ENCODE peak calls at places on chromosomes 13 and 19, in five cellular contexts. R is CD4-positive, CD25-positive, alpha-beta regulatory T cell; X is upper lobe of left lung; Y is colonic mucosa; K is keratinocyte. E is an unnamed sample. For H3K27me3 and H3K4me1, the result is how much of the 10 kb centered on the place peaks cover.

GRCh38 chr19:19064811-19065745 is 1.3 kb downstream of the SLC25A42 start:
- DNase-seq in R (peak), X (no peak), Y (peak), K (no peak), E (no peak)

GRCh38 chr19:37966211-37967072 is 59.4 kb downstream of the SIPA1L3 start:
- DNase-seq in R (no peak), X (no peak), Y (no peak), K (peak), E (no peak)

GRCh38 chr13:112622375-112622774 is 34.4 kb upstream of the TUBGCP3 start:
- DNase-seq in R (no peak), X (no peak), Y (no peak), K (no peak), E (no peak)

GRCh38 chr19:38527466-38528136 is 90.2 kb downstream of the MAP4K1 start:
- DNase-seq in R (no peak), X (no peak), Y (no peak), K (no peak), E (no peak)

GRCh38 chr19:54952591-54953344 is 5.4 kb upstream of the NLRP7 start:
- DNase-seq in R (no peak), X (peak), Y (no peak), K (no peak), E (no peak)

GRCh38 chr13:39397866-39398265 is 205.1 kb downstream of the LHFPL6 start:
- DNase-seq in R (no peak), X (no peak), Y (no peak), K (no peak), E (no peak)

GRCh38 chr19:29660835-29661234 is 4.4 kb upstream of the PLEKHF1 start:
- DNase-seq in R (no peak), X (peak), Y (no peak), K (no peak), E (no peak)

GRCh38 chr19:37932985-37933953 is 26.3 kb downstream of the SIPA1L3 start:
- DNase-seq in R (no peak), X (peak), Y (peak), K (no peak), E (no peak)

GRCh38 chr13:70604448-70604847 is 496.2 kb upstream of the KLHL1 start:
- DNase-seq in R (no peak), X (no peak), Y (no peak), K (no peak), E (no peak)

GRCh38 chr13:50866817-50867640 is 23.5 kb upstream of the DLEU7 start:
- DNase-seq in R (no peak), X (no peak), Y (no peak), K (no peak), E (no peak)

GRCh38 chr13:81383441-81383840 is 1042.5 kb upstream of the SPRY2 start:
- DNase-seq in R (no peak), X (no peak), Y (no peak), K (no peak), E (no peak)

GRCh38 chr19:31214086-31214485 is 135.2 kb downstream of the TSHZ3 start:
- DNase-seq in R (peak), X (peak), Y (peak), K (peak), E (no peak)

GRCh38 chr13:100941811-100942361 is 267.3 kb upstream of the TMTC4 start:
- DNase-seq in R (no peak), X (no peak), Y (no peak), K (no peak), E (no peak)

GRCh38 chr19:48635966-48636858 is 967 bp downstream of the DBP start:
- DNase-seq in R (peak), X (peak), Y (peak), K (no peak), E (no peak)

GRCh38 chr19:19115954-19116353 is 22.3 kb downstream of the TMEM161A start:
- DNase-seq in R (peak), X (peak), Y (peak), K (no peak), E (no peak)

GRCh38 chr13:99434258-99434788 is 66.9 kb upstream of the TM9SF2 start:
- DNase-seq in R (peak), X (peak), Y (no peak), K (no peak), E (no peak)

GRCh38 chr19:9883231-9883758 is 48.2 kb downstream of the PIN1 start:
- DNase-seq in R (no peak), X (no peak), Y (no peak), K (no peak), E (no peak)

GRCh38 chr19:14366529-14366928 is 14.7 kb upstream of the ADGRE5 start:
- DNase-seq in R (peak), X (peak), Y (peak), K (peak), E (peak)

GRCh38 chr19:19381007-19381926 is 24.2 kb upstream of the GATAD2A start:
- DNase-seq in R (no peak), X (peak), Y (peak), K (no peak), E (no peak)

GRCh38 chr19:49339364-49340068 is 4.3 kb downstream of the CD37 start:
- DNase-seq in R (no peak), X (peak), Y (peak), K (no peak), E (no peak)

GRCh38 chr19:6116749-6117430 is 6.6 kb upstream of the RFX2 start:
- DNase-seq in R (no peak), X (peak), Y (no peak), K (no peak), E (no peak)

GRCh38 chr19:15266683-15267082 is 34.4 kb upstream of the EPHX3 start:
- DNase-seq in R (no peak), X (no peak), Y (no peak), K (no peak), E (no peak)

GRCh38 chr19:55489711-55490477 is 1.7 kb downstream of the SSC5D start:
- DNase-seq in R (no peak), X (no peak), Y (no peak), K (no peak), E (no peak)

GRCh38 chr13:102597029-102598015 is 536 bp downstream of the TPP2 start:
- DNase-seq in R (peak), X (peak), Y (peak), K (no peak), E (no peak)

GRCh38 chr19:7226749-7227148 is 67.5 kb downstream of the INSR start:
- DNase-seq in R (no peak), X (no peak), Y (no peak), K (no peak), E (no peak)

GRCh38 chr13:85093808-85094207 is 705.4 kb downstream of the SLITRK6 start:
- DNase-seq in R (no peak), X (no peak), Y (no peak), K (peak), E (no peak)

GRCh38 chr19:33388231-33388816 is 14.8 kb downstream of the CEBPG start:
- DNase-seq in R (no peak), X (peak), Y (no peak), K (no peak), E (no peak)

GRCh38 chr19:55406869-55407624 is 541 bp downstream of the UBE2S start:
- DNase-seq in R (no peak), X (peak), Y (no peak), K (no peak), E (no peak)

GRCh38 chr19:35396240-35396885 is 25.5 kb downstream of the GPR42 start:
- DNase-seq in R (no peak), X (no peak), Y (no peak), K (no peak), E (no peak)

GRCh38 chr19:53871448-53871847 is 3.8 kb downstream of the MYADM start:
- DNase-seq in R (no peak), X (peak), Y (no peak), K (no peak), E (no peak)

DNA sequence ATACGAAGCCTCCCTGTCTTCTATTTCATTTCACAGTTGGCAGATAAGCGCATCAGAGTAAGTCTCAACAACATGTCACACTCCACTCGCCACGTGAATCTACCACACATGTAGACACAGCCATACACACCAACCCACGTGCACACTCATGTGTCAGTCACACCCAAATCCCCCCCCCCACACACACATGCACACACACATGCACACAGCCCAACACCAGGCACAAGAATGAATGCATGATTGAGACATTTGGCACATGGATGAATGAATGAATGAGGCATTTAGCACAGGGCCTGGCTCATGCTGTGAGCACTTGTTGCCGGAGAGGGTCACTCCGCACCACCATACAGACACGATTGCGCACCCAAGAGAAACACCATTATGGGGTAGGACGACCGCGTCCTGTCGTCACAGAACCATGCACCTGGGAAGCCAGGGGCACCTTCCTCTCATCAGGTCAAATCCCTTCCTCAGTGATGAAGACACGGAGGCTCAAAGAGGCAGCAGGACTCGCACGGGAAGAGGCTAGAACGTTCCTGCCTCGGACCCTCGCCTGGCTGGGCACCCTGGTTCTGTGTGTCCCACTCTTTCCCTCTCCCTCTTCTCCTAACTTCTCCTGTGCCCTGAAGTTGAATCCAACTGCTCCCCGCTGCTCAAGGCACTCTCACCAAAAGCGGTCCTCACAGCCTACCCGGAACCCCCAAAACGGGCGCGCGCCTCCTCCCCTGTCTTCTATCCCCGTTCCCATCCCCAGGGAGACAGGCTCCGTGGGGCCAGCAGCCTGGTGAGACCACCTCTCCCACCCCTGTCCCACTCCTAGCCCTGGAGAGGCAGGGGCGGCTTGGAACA is 1.4 kb downstream of the MEIS3 start:
- DNase-seq in R (no peak), X (no peak), Y (no peak), K (no peak), E (no peak)
- H3K27me3 ChIP-seq in R (under half), X (half or more), Y (under half), K (half or more), E (under half)

GRCh38 chr13:46617885-46618284 is 64.9 kb downstream of the LRCH1 start:
- DNase-seq in R (no peak), X (no peak), Y (no peak), K (no peak), E (no peak)
- H3K4me1 ChIP-seq in R (under half), X (under half), Y (under half), K (under half), E (under half)

GRCh38 chr13:52846567-52847321 is 1.7 kb downstream of the PCDH8 start:
- DNase-seq in R (no peak), X (peak), Y (peak), K (no peak), E (peak)
- H3K27me3 ChIP-seq in R (under half), X (half or more), Y (half or more), K (half or more), E (under half)

GRCh38 chr19:3058821-3059314 is 3.4 kb downstream of the TLE5 start:
- DNase-seq in R (no peak), X (no peak), Y (no peak), K (no peak), E (no peak)

GRCh38 chr19:3060852-3061182 is 1.5 kb downstream of the TLE5 start:
- DNase-seq in R (no peak), X (no peak), Y (no peak), K (no peak), E (no peak)

GRCh38 chr19:3061214-3062161 is 807 bp downstream of the TLE5 start:
- DNase-seq in R (peak), X (peak), Y (peak), K (no peak), E (no peak)

GRCh38 chr19:3058009-3058820 is 4.1 kb downstream of the TLE5 start:
- DNase-seq in R (no peak), X (no peak), Y (no peak), K (no peak), E (no peak)

DNA sequence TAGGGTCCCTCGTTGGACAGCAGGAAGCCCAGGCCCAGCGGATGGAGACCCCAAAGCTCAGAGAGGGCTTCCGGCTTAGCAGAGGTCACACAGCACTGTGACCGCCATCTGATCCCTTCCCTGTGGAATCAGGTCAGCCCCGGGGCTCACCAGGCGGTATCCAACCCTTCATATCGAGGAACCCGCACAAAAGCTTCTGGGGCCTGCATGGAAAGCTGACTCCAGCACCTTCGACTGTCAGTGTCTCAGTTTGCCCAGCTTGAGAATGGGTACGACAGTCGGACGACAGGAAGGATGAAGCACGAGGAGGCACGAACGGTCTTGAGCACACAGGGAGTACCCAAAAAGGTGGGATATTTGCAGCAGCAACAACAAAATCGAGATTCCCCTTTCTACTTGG is 2.6 kb downstream of the TLE5 start:
- DNase-seq in R (no peak), X (no peak), Y (no peak), K (no peak), E (no peak)
- H3K4me1 ChIP-seq in R (half or more), X (half or more), Y (under half), K (under half), E (under half)

DNA sequence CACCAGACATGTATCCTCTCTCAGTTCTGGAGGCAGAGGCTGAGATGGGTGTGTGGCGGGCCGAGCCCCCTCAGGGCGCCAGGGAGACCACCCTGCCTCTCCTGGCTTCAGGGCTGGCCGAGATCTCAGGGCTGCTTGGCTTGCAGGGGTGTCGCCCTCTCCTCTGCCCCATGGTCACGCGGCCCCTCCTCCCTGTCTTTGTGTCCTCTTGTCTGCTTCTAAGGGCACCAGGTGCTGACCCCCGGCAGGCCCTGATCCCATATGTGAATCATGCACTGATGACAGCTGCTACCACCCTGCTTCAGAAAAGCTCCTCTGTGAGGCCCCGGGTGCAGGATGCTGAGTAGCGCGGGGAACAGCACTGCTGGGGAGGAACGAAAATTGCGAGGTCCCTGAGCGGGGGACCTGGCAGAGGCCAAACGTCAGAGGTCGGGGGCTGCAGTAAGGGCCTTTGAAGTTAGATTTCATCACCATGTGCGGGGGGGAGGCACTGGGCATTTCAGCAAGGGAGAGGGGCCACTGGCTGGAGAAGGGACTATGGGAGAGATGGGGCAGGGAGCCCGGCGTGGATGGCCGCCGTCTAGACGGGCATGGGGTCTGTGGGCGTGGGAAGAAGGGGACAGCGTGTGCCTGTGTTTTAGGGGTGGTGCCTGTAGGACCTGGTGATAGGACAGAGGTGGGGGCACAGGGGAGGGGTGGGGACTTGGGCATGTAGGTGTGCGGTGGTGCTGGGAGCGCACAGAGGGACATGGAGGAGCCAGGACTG is 125.2 kb downstream of the KDM4B start:
- DNase-seq in R (no peak), X (no peak), Y (no peak), K (no peak), E (no peak)
- H3K27me3 ChIP-seq in R (under half), X (under half), Y (under half), K (under half), E (under half)

DNA sequence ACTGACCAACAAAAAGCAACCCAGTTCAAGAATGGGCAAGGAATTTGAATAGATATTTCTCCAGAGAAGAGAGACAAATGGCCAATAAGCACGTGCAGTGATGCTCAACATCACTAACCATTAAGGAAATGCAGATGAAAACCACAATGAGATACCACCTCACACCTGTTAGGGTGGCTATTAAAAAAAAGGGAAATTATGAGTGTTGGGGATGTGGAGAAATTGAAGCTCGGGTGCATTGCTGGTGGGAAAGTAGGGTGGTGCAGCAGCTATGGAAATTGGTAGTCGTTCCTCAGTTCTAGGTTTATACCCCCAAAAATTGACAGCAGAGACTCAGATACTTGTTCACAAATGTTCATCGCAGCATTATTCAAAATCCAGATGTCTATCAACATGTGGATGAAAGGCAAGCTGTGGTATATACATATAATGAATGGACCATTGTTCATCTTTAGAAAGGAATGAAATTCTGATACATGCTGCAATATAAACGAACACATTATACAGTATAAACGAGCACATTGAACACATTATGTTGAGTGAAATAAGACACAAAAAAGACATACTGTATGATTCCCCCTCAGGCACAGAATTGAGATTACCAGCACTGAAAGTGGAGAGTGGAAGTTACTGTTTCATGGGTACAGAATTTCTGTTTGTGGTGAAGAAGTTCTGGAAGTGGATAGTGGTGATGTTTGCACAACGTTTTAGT is 927 bp downstream of the CHAMP1 start:
- DNase-seq in R (peak), X (no peak), Y (peak), K (no peak), E (no peak)
- H3K4me1 ChIP-seq in R (under half), X (under half), Y (under half), K (under half), E (under half)

GRCh38 chr19:17974551-17974950 is 7.6 kb downstream of the KCNN1 start:
- DNase-seq in R (no peak), X (no peak), Y (no peak), K (no peak), E (no peak)
- H3K27me3 ChIP-seq in R (under half), X (under half), Y (under half), K (under half), E (under half)

GRCh38 chr19:45716314-45717130 is 14.2 kb downstream of the FBXO46 start:
- DNase-seq in R (no peak), X (peak), Y (peak), K (no peak), E (peak)
- H3K4me1 ChIP-seq in R (under half), X (under half), Y (under half), K (under half), E (under half)